ENCODE peak calls at places on chromosomes 16 and 17, in four cellular contexts. D, R, Y and H are unnamed samples.

GRCh38 chr17:17096438-17097178 is 54.4 kb downstream of the MPRIP start:
- DNase-seq in D (no peak), R (peak; percentile 22), Y (no peak), H (no peak)

GRCh38 chr16:13083687-13084086 is 182.3 kb downstream of the SHISA9 start:
- DNase-seq in D (no peak), R (no peak), Y (no peak), H (no peak)

GRCh38 chr17:8287651-8288335 is 677 bp upstream of the RANGRF start:
- DNase-seq in D (no peak), R (peak; percentile 24), Y (no peak), H (no peak)

GRCh38 chr17:12024332-12024731 is 3.7 kb downstream of the MAP2K4 start:
- DNase-seq in D (no peak), R (peak; percentile 67), Y (peak; percentile 80), H (no peak)

GRCh38 chr17:4327638-4328037 is 38.8 kb downstream of the UBE2G1 start:
- DNase-seq in D (no peak), R (peak; percentile 93), Y (no peak), H (peak; percentile 67)

GRCh38 chr17:61384384-61385090 is 15.1 kb upstream of the TBX2 start:
- DNase-seq in D (no peak), R (no peak), Y (no peak), H (no peak)

GRCh38 chr17:68600881-68601564 is at the start of gene FAM20A:
- DNase-seq in D (no peak), R (no peak), Y (peak; percentile 5), H (no peak)

GRCh38 chr16:64196444-64196843 is 925.4 kb downstream of the CDH11 start:
- DNase-seq in D (no peak), R (peak; percentile 62), Y (peak; percentile 90), H (peak; percentile 48)

GRCh38 chr16:79776243-79776884 is 175.8 kb upstream of the MAF start:
- DNase-seq in D (no peak), R (no peak), Y (peak; percentile 64), H (no peak)

GRCh38 chr17:82064433-82065192 is 991 bp downstream of the DUS1L start:
- DNase-seq in D (no peak), R (no peak), Y (no peak), H (no peak)

GRCh38 chr17:42553866-42554249 is 1.1 kb downstream of the HSD17B1 start:
- DNase-seq in D (no peak), R (no peak), Y (no peak), H (no peak)

GRCh38 chr17:77865716-77866115 is 92.8 kb upstream of the TNRC6C start:
- DNase-seq in D (no peak), R (no peak), Y (no peak), H (no peak)

GRCh38 chr17:76506408-76507328 is 5.4 kb upstream of the RHBDF2 start:
- DNase-seq in D (peak; percentile 71), R (peak; percentile 71), Y (peak; percentile 67), H (no peak)

GRCh38 chr17:19714542-19715411 is 1.6 kb downstream of the SLC47A2 start:
- DNase-seq in D (no peak), R (no peak), Y (no peak), H (no peak)

GRCh38 chr17:72152392-72152727 is 31.5 kb downstream of the SOX9 start:
- DNase-seq in D (no peak), R (peak; percentile 46), Y (no peak), H (no peak)